ENCODE peak calls at places on chromosome 3, in nine cellular contexts. K is neural progenitor cell; Z is stimulated activated CD4-positive, alpha-beta T cell treated with anti-CD3 and anti-CD28 coated beads, Interleukin-1b, Interleukin-23, amount 100 ng/mL, for 48 hours; G is aorta; T is NCI-H2081; D is HT1080; W is breast epithelium; V is KBM-7; U is CD4-positive, CD25-positive, alpha-beta regulatory T cell. O is an unnamed sample.

GRCh38 chr3:194219826-194220407 is 84.0 kb downstream of the HES1 start:
- DNase-seq in K (no peak), Z (no peak), G (no peak), T (no peak), D (no peak), W (no peak), V (no peak), U (no peak), O (no peak)

GRCh38 chr3:126125781-126126251 is 41.9 kb upstream of the SLC41A3 start:
- DNase-seq in K (no peak), Z (no peak), G (peak), T (no peak), D (no peak), W (no peak), V (no peak), U (no peak), O (no peak)

GRCh38 chr3:101780661-101781060 is 1.6 kb downstream of the NXPE3 start:
- DNase-seq in K (peak), Z (no peak), G (no peak), T (no peak), D (peak), W (no peak), V (no peak), U (no peak), O (no peak)

GRCh38 chr3:56157693-56158092 is 310.6 kb downstream of the ERC2 start:
- DNase-seq in K (peak), Z (no peak), G (peak), T (no peak), D (peak), W (no peak), V (peak), U (no peak), O (peak)

GRCh38 chr3:15331606-15332404 is 581 bp downstream of the SH3BP5 start:
- DNase-seq in K (peak), Z (peak), G (peak), T (no peak), D (peak), W (peak), V (peak), U (peak), O (no peak)

GRCh38 chr3:14586611-14587010 is 46.5 kb upstream of the GRIP2 start:
- DNase-seq in K (no peak), Z (no peak), G (no peak), T (no peak), D (no peak), W (no peak), V (no peak), U (no peak), O (no peak)

GRCh38 chr3:132596326-132596725 is 744 bp upstream of the ACKR4 start:
- DNase-seq in K (no peak), Z (no peak), G (no peak), T (no peak), D (no peak), W (no peak), V (no peak), U (no peak), O (no peak)

GRCh38 chr3:146134348-146135117 is 26.5 kb downstream of the PLOD2 start:
- DNase-seq in K (no peak), Z (no peak), G (no peak), T (no peak), D (no peak), W (no peak), V (no peak), U (no peak), O (no peak)

GRCh38 chr3:148881286-148881685 is 16.2 kb downstream of the CPA3 start:
- DNase-seq in K (no peak), Z (no peak), G (no peak), T (no peak), D (no peak), W (no peak), V (no peak), U (no peak), O (no peak)

GRCh38 chr3:127164615-127165014 is 28.3 kb upstream of the PRR23E start:
- DNase-seq in K (no peak), Z (no peak), G (no peak), T (no peak), D (no peak), W (no peak), V (no peak), U (no peak), O (no peak)

GRCh38 chr3:171695476-171695875 is 114.8 kb downstream of the PLD1 start:
- DNase-seq in K (no peak), Z (no peak), G (no peak), T (no peak), D (no peak), W (no peak), V (no peak), U (no peak), O (no peak)

GRCh38 chr3:94049267-94049666 is 13.4 kb downstream of the DHFR2 start:
- DNase-seq in K (no peak), Z (no peak), G (no peak), T (no peak), D (no peak), W (no peak), V (no peak), U (no peak), O (no peak)